ENCODE peak calls at places on chromosomes 2 and 18, in nine cellular contexts. B is mesendoderm; V is activated CD4-positive, alpha-beta T cell treated with anti-CD3 and anti-CD28 coated beads for 4 hours; E is WTC11; Y is NCI-H1436; U is KG1; G is heart right ventricle; A is CD4-positive, alpha-beta T cell; K is midbrain. M is an unnamed sample.

GRCh38 chr2:149313512-149313972 is 16.8 kb upstream of the LYPD6 start:
- DNase-seq in B (peak), V (no peak), E (peak), Y (peak), U (no peak), G (no peak), A (no peak), K (peak), M (no peak)

GRCh38 chr2:72821118-72821517 is 4.7 kb downstream of the EXOC6B start:
- DNase-seq in B (no peak), V (no peak), E (no peak), Y (no peak), U (no peak), G (no peak), A (no peak), K (no peak), M (no peak)

GRCh38 chr18:73880387-73880786 is 267.2 kb downstream of the FBXO15 start:
- DNase-seq in B (no peak), V (no peak), E (no peak), Y (no peak), U (no peak), G (no peak), A (no peak), K (no peak), M (no peak)

GRCh38 chr18:78587096-78587495 is 392.5 kb upstream of the SALL3 start:
- DNase-seq in B (no peak), V (no peak), E (no peak), Y (no peak), U (no peak), G (no peak), A (no peak), K (no peak), M (no peak)

GRCh38 chr2:25979006-25979405 is 3.3 kb downstream of the KIF3C start:
- DNase-seq in B (no peak), V (no peak), E (no peak), Y (no peak), U (no peak), G (no peak), A (no peak), K (no peak), M (no peak)

GRCh38 chr2:109213646-109214417 is 84.8 kb downstream of the SH3RF3 start:
- DNase-seq in B (no peak), V (peak), E (no peak), Y (no peak), U (peak), G (no peak), A (peak), K (no peak), M (no peak)

GRCh38 chr2:10901160-10901559 is 10.6 kb upstream of the KCNF1 start:
- DNase-seq in B (no peak), V (no peak), E (no peak), Y (no peak), U (no peak), G (no peak), A (peak), K (no peak), M (no peak)

GRCh38 chr18:66676699-66677098 is 72.8 kb upstream of the CDH19 start:
- DNase-seq in B (no peak), V (no peak), E (no peak), Y (no peak), U (no peak), G (no peak), A (no peak), K (no peak), M (no peak)

GRCh38 chr18:58362027-58362575 is 266.8 kb downstream of the ALPK2 start:
- DNase-seq in B (no peak), V (no peak), E (no peak), Y (no peak), U (no peak), G (no peak), A (no peak), K (no peak), M (no peak)

GRCh38 chr18:26434887-26435286 is 113.5 kb downstream of the KCTD1 start:
- DNase-seq in B (no peak), V (no peak), E (no peak), Y (no peak), U (no peak), G (no peak), A (no peak), K (no peak), M (no peak)

GRCh38 chr2:2743164-2743571 is 412.1 kb upstream of the MYT1L start:
- DNase-seq in B (peak), V (no peak), E (no peak), Y (peak), U (no peak), G (peak), A (no peak), K (peak), M (peak)

GRCh38 chr2:218030409-218031195 is 27.8 kb upstream of the TNS1 start:
- DNase-seq in B (no peak), V (no peak), E (no peak), Y (no peak), U (no peak), G (no peak), A (no peak), K (no peak), M (no peak)

GRCh38 chr2:43356774-43357173 is 130.4 kb upstream of the ZFP36L2 start:
- DNase-seq in B (no peak), V (no peak), E (no peak), Y (no peak), U (no peak), G (no peak), A (no peak), K (no peak), M (no peak)

GRCh38 chr2:237048595-237048994 is 37.1 kb upstream of the COPS8 start:
- DNase-seq in B (no peak), V (no peak), E (no peak), Y (no peak), U (no peak), G (no peak), A (no peak), K (no peak), M (no peak)

GRCh38 chr18:62018761-62019041 is 125.9 kb upstream of the RNF152 start:
- DNase-seq in B (no peak), V (no peak), E (no peak), Y (no peak), U (no peak), G (no peak), A (no peak), K (no peak), M (no peak)

GRCh38 chr2:28319118-28320008 is 73.3 kb upstream of the FOSL2 start:
- DNase-seq in B (no peak), V (no peak), E (no peak), Y (no peak), U (no peak), G (no peak), A (no peak), K (no peak), M (no peak)

M was measured in hippocampal formation.